ENCODE peak calls at places on chromosomes 13 and 19, in four cellular contexts. I, A, D and E are unnamed samples. For H3K4me1, the result is how much of the 10 kb centered on the place peaks cover.

GRCh38 chr19:6723108-6723618 is 2.7 kb upstream of the C3 start:
- DNase-seq in I (peak), A (peak), D (no peak), E (peak)

GRCh38 chr13:114339779-114340534 is 25.7 kb downstream of the CHAMP1 start:
- DNase-seq in I (no peak), A (peak), D (no peak), E (peak)

GRCh38 chr19:9370747-9371619 is 8.2 kb downstream of the ZNF177 start:
- DNase-seq in I (no peak), A (no peak), D (no peak), E (no peak)

GRCh38 chr13:113033498-113033897 is 64.5 kb downstream of the MCF2L start:
- DNase-seq in I (no peak), A (no peak), D (no peak), E (no peak)

GRCh38 chr19:58059003-58059671 is at the start of gene ZNF135:
- DNase-seq in I (peak), A (no peak), D (peak), E (peak)

GRCh38 chr13:60584976-60585375 is 188.0 kb downstream of the TDRD3 start:
- DNase-seq in I (no peak), A (no peak), D (no peak), E (no peak)

GRCh38 chr13:46712524-46712923 is 84.4 kb downstream of the ESD start:
- DNase-seq in I (no peak), A (no peak), D (no peak), E (no peak)

GRCh38 chr19:29702958-29703320 is 12.1 kb downstream of the C19orf12 start:
- DNase-seq in I (no peak), A (no peak), D (no peak), E (no peak)

GRCh38 chr13:111664696-111665095 is 344.3 kb downstream of the TEX29 start:
- DNase-seq in I (no peak), A (no peak), D (no peak), E (no peak)

GRCh38 chr13:97948041-97948440 is 5.4 kb upstream of the IPO5 start:
- DNase-seq in I (no peak), A (peak), D (no peak), E (no peak)

GRCh38 chr13:44148159-44148929 is 225.3 kb upstream of the SERP2 start:
- DNase-seq in I (no peak), A (peak), D (no peak), E (no peak)

GRCh38 chr19:23914402-23915286 is at the start of gene ZNF726:
- DNase-seq in I (peak), A (peak), D (peak), E (peak)

GRCh38 chr19:34274827-34275625 is 20.7 kb downstream of the GARRE1 start:
- DNase-seq in I (no peak), A (peak), D (no peak), E (no peak)

GRCh38 chr13:36282818-36283432 is 14.7 kb downstream of the CCDC169 start:
- DNase-seq in I (no peak), A (peak), D (no peak), E (no peak)

GRCh38 chr19:8487137-8487851 is 15.1 kb downstream of the PRAM1 start:
- DNase-seq in I (no peak), A (no peak), D (no peak), E (no peak)

GRCh38 chr19:17209126-17210036 is 5.8 kb upstream of the USE1 start:
- DNase-seq in I (no peak), A (peak), D (no peak), E (peak)

GRCh38 chr13:51237887-51238286 is 15.7 kb downstream of the FAM124A start:
- DNase-seq in I (no peak), A (no peak), D (no peak), E (no peak)

GRCh38 chr19:35806597-35806996 is 6.0 kb downstream of the PRODH2 start:
- DNase-seq in I (no peak), A (no peak), D (no peak), E (no peak)

GRCh38 chr13:21686761-21687391 is 16.0 kb downstream of the FGF9 start:
- DNase-seq in I (no peak), A (no peak), D (no peak), E (no peak)

GRCh38 chr13:81302125-81302524 is 961.2 kb upstream of the SPRY2 start:
- DNase-seq in I (no peak), A (no peak), D (no peak), E (no peak)

GRCh38 chr13:81304121-81304659 is 963.3 kb upstream of the SPRY2 start:
- DNase-seq in I (no peak), A (peak), D (no peak), E (no peak)

GRCh38 chr13:81305928-81306327 is 965.0 kb upstream of the SPRY2 start:
- DNase-seq in I (no peak), A (no peak), D (no peak), E (no peak)

DNA sequence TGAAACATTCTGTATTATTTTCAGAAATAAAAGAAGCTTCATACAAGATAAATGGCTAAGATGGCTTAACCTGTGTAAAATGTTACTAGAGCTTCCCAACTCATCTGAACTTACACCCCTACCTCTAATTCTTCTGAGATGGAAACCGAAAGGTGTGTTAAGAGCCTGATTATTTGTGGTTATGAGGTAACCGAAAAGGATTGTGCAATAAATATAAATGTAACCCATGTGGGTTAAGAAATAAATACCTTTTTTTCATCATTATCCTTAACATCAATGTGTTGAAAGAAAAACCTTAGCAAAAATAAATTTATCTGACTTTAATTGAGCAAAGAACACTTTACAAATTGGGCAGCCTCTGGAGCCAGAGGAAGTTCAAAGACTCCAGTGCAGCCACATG is 961.8 kb upstream of the SPRY2 start:
- DNase-seq in I (no peak), A (no peak), D (no peak), E (no peak)
- TF ChIP-seq CTCF in I (no peak), A (no peak), D (no peak), E (no peak)

GRCh38 chr19:49468199-49468598 is 5.8 kb upstream of the FLT3LG start:
- DNase-seq in I (no peak), A (no peak), D (no peak), E (no peak)
- H3K4me1 ChIP-seq in I (under half), A (under half), D (under half), E (under half)

GRCh38 chr19:21693399-21693798 is 74.0 kb downstream of the ZNF100 start:
- DNase-seq in I (no peak), A (no peak), D (no peak), E (no peak)
- H3K27ac ChIP-seq in I (no peak), A (no peak), D (no peak), E (no peak)

GRCh38 chr19:41956621-41957020 is 2.5 kb downstream of the RABAC1 start:
- DNase-seq in I (no peak), A (no peak), D (no peak), E (no peak)

GRCh38 chr19:41957838-41958366 is 1.2 kb downstream of the RABAC1 start:
- DNase-seq in I (peak), A (peak), D (peak), E (peak)

GRCh38 chr19:41959056-41960053 is at the start of gene RABAC1:
- DNase-seq in I (peak), A (peak), D (peak), E (peak)

GRCh38 chr19:41957161-41957837 is 1.8 kb downstream of the RABAC1 start:
- DNase-seq in I (no peak), A (no peak), D (no peak), E (no peak)

GRCh38 chr19:41958367-41959055 is 610 bp downstream of the RABAC1 start:
- DNase-seq in I (peak), A (peak), D (peak), E (peak)
- TF ChIP-seq CTCF in I (no peak), A (no peak), D (no peak), E (no peak)

DNA sequence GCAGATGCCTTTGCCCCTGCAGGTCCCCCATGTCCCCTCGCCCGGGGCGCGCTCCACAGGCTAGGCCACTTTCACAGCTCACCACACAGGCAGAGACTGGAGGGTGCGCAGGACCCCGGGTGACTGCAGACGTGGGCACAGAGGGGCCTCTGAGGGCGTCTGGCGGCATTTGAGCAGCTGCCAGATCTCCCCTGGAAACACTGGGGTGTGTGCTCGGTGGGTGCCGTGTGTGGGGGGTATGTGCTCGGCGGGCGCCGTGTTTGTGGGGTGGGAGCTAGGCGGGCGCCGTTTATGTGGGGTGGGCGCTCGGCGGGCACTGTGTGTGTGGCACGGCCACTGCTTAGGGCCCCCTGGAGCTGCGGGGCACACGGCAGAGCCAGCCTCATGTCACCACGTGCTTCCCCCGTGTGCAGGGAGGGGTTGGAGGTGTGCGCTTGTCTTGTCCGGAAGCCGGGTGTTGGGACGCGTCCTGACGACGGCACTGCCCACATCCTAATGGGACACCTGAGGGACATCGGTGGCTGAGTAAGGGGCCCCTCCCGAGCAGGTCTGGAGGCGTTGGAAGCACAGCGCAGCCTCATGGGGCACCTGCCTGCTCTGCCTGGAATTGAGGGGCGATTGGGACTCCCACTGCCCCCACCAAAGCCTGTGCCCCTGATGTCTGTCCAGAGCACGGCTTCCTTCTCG is 16.7 kb downstream of the CSNK1G2 start:
- DNase-seq in I (no peak), A (no peak), D (no peak), E (no peak)
- H3K4me1 ChIP-seq in I (under half), A (under half), D (under half), E (under half)

DNA sequence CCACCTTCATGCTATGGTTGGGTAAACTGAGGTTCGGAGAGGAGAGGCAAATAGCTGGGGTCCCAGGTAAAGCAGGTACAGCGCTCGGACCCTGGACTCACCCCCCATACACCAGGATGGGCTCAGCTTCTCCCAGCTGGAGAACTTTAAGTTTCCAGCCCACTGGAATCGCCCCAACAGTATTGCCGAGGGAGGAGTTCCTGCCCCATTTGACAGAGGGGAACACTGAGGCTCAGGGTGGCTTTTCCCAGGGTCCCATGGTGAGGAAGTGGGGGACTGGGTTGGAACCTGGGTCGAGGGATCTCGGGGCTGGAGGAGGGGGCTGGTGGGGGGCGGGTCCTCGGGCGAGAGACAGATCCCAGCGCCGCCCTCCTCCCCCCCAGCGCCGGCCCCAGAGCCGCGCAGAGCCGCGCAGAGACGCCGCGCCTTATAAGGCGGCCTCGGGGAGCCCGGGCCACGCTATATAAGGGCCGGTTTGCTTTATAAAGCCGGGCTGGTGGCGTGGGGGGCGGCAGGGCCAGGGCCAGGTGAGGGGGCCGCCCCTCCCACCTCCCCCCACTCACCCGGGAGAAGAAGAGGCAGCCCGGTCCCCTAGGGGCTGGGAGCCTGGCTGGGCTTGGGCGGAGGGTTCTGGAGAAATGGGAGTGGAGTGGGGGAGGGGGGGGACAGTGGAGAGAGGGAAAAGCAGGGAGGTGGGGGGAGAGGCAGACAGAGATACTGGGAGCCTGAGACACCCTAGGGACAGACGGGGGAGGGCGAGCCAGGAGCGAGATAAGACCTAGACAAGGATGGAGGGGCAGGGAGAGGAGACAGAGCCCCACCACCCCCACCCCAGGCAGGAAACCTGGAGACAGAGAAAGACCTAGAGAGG is 1.1 kb downstream of the CNN1 start:
- DNase-seq in I (no peak), A (no peak), D (peak), E (no peak)
- H3K27ac ChIP-seq in I (peak), A (no peak), D (peak), E (no peak)

DNA sequence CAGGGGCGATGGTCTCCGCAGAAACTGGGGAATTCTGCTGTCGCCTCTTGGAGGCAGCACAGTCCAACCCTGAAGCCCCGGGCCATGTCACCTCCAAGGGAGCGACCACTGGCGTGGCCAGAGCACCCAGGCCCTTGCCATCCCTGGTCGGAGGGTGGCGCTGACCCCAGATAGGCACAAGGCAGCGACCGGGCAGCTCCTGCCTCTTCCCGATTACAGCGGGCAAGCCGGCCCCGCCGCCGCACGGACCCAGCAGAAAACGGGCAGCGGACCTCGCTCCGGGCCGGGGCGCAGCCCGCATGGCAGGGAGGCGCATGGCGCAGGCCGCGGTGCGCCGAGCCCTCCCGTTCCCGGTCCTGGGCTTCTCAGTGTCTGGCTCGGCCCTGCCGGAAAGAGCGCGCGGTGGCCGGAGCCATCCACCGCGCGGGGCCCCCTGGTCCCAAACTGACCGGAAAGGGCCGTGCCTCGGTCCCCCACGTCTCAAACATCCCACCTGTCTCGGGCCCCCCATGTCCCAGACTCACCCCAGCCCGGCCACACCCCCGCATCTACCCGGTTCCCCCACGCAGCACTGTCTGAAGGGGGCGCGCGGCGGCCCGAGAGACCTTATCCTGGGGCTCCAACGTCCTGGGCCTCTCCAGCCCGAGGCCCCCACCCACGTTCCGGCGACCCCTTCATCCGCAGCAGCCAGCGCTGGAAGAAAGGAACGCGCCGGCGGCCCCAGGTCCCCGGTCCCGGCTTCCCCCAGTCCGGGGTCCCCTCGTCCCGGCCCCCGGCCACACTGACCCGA is 725 bp downstream of the CERS1 start:
- DNase-seq in I (peak), A (peak), D (no peak), E (peak)
- TF ChIP-seq CTCF in I (peak), A (peak), D (peak), E (peak)

DNA sequence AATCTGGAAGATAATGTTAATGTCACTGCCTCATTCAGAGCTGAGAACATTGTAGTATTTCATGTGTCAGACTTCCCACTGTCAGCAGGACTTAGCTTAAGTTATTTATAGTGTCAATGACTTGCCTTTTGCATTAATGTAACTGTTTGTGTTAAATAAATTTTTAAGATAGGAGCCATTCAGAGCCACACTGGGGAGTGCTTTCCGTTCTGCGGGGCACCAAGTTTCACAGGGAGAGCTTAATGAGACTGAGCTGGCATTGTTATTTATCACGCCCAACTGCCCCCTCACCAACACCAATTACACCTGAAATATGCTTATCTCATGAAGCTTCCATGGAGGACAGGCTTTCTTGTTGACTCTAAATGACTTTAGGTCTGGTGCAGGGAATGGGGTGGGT is 226.9 kb upstream of the UBL3 start:
- DNase-seq in I (no peak), A (no peak), D (no peak), E (no peak)
- H3K4me1 ChIP-seq in I (under half), A (under half), D (under half), E (under half)